ENCODE peak calls at places on chromosomes 3 and 15, in eight cellular contexts. E is substantia nigra; H is HT-29; K is stimulated activated CD4-positive, alpha-beta T cell treated with anti-CD3 and anti-CD28 coated beads, Interleukin-2, amount 100 ng/mL, for 4 hours; V is T-helper 22 cell; J is germinal center; G is activated CD8-positive, alpha-beta T cell treated with anti-CD3 and anti-CD28 coated beads, Interleukin-2, amount 10 ng/mL, durations not matched to agents 7 days and 5 days; S is activated T-cell treated with anti-CD3 and anti-CD28 coated beads for 1 hour. Z is an unnamed sample.

GRCh38 chr15:93359780-93360161 is 270.8 kb upstream of the RGMA start:
- DNase-seq in E (no peak), H (no peak), K (no peak), V (no peak), J (no peak), G (no peak), S (no peak), Z (no peak)

GRCh38 chr3:111331912-111332311 is 210.1 kb upstream of the CD96 start:
- DNase-seq in E (no peak), H (no peak), K (no peak), V (no peak), J (no peak), G (no peak), S (no peak), Z (no peak)

GRCh38 chr3:41148446-41148845 is 50.9 kb upstream of the CTNNB1 start:
- DNase-seq in E (no peak), H (no peak), K (no peak), V (no peak), J (no peak), G (no peak), S (no peak), Z (no peak)

GRCh38 chr3:134423153-134423552 is 48.9 kb upstream of the AMOTL2 start:
- DNase-seq in E (no peak), H (no peak), K (no peak), V (no peak), J (no peak), G (no peak), S (no peak), Z (no peak)

GRCh38 chr3:161689699-161690098 is 193.1 kb downstream of the OTOL1 start:
- DNase-seq in E (no peak), H (no peak), K (no peak), V (no peak), J (no peak), G (no peak), S (no peak), Z (no peak)

GRCh38 chr3:194487289-194488006 is 646 bp upstream of the ATP13A3 start:
- DNase-seq in E (no peak), H (no peak), K (peak), V (peak), J (peak), G (peak), S (peak), Z (no peak)

GRCh38 chr3:197520311-197521276 is 35.2 kb downstream of the BDH1 start:
- DNase-seq in E (no peak), H (peak), K (no peak), V (no peak), J (no peak), G (no peak), S (no peak), Z (no peak)

GRCh38 chr3:108127301-108127988 is 36.6 kb upstream of the CD47 start:
- DNase-seq in E (no peak), H (no peak), K (peak), V (peak), J (no peak), G (peak), S (peak), Z (no peak)

GRCh38 chr3:157493627-157494550 is 9.3 kb downstream of the VEPH1 start:
- DNase-seq in E (no peak), H (peak), K (no peak), V (no peak), J (no peak), G (no peak), S (no peak), Z (no peak)